ENCODE peak calls at places on chromosome 3, in five cellular contexts. Y, D, K, E and W are unnamed samples.
A peak's percentile ranks its signal among the peaks of the same experiment; 100 is the strongest.

GRCh38 chr3:137103739-137104138 is 146.0 kb downstream of the IL20RB start:
- DNase-seq in Y (no peak), D (no peak), K (no peak), E (no peak), W (no peak)

GRCh38 chr3:86988235-86988634 is 2.7 kb downstream of the VGLL3 start:
- DNase-seq in Y (no peak), D (no peak), K (no peak), E (no peak), W (no peak)

GRCh38 chr3:13213911-13214846 is 140.9 kb upstream of the IQSEC1 start:
- DNase-seq in Y (peak; percentile 70), D (no peak), K (no peak), E (no peak), W (no peak)

GRCh38 chr3:40780341-40780800 is 255.6 kb downstream of the ZNF621 start:
- DNase-seq in Y (peak; percentile 73), D (peak; percentile 74), K (peak; percentile 94), E (peak; percentile 66), W (no peak)

GRCh38 chr3:108462899-108463298 is 47.5 kb downstream of the MYH15 start:
- DNase-seq in Y (no peak), D (no peak), K (no peak), E (no peak), W (no peak)

GRCh38 chr3:29331830-29332637 is 51.2 kb downstream of the RBMS3 start:
- DNase-seq in Y (no peak), D (no peak), K (peak; percentile 44), E (no peak), W (no peak)

GRCh38 chr3:110391640-110392395 is 679.8 kb upstream of the NECTIN3 start:
- DNase-seq in Y (no peak), D (no peak), K (no peak), E (no peak), W (no peak)

GRCh38 chr3:150073031-150073430 is 102.3 kb upstream of the PFN2 start:
- DNase-seq in Y (no peak), D (no peak), K (no peak), E (no peak), W (no peak)

GRCh38 chr3:159857840-159858239 is 130.8 kb upstream of the IL12A start:
- DNase-seq in Y (no peak), D (no peak), K (no peak), E (no peak), W (no peak)

GRCh38 chr3:113166719-113167492 is 44.5 kb upstream of the BOC start:
- DNase-seq in Y (peak; percentile 58), D (peak; percentile 75), K (peak; percentile 56), E (peak; percentile 51), W (no peak)
- TF ChIP-seq POLR2A in Y (no peak), D (no peak), K (no peak), E (no peak), W (no peak)

DNA sequence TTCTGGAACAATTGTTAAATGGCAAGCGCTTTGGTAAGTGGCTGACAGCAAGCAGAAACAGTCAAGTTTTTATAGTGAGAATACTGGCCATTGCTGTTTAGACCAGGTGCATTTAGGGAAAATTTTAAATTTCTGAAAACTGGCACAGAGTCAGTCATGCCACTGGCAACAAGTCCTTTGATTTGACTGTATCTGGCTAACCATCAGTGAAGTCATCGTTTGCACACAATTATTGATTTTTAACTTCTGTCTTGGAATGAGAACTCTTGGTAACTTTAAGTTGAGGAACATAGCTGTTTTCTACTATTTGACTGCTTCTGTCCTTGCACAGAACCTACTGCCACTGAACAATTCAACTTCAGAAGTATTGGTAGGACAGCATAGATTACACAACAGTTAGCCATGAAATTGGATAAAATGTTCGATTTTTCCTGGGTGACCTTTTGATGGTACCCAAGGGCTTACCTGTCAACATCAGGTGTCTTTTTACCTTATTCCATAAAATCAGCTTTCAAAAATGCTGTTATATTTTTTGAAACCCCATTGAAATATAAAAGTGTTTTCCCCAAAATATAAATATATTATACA is 225.0 kb downstream of the PDZRN3 start:
- DNase-seq in Y (no peak), D (no peak), K (no peak), E (no peak), W (no peak)
- TF ChIP-seq POLR2A in Y (no peak), D (no peak), K (no peak), E (no peak), W (no peak)

DNA sequence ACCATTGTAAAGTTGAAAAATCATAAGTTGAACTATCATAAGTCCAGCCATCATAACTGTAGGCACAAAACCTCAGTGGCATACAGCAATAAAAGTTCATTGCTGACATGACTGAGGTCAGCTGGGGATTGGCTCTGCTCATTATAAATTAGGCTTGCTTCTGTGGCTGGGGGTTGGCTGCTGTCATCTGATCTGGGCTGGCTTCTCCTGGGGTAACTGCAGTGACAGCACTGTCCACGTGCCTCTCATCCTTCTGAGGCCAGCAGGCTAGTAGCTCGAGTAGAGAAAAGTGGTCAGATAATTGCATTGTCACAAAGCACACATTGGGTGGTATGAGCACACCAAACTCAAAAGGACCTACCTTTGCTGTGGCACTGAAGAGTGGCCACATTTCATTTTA is 31.3 kb downstream of the CMTM7 start:
- DNase-seq in Y (no peak), D (no peak), K (no peak), E (no peak), W (no peak)
- TF ChIP-seq POLR2A in Y (no peak), D (no peak), K (no peak), E (no peak), W (no peak)

GRCh38 chr3:37243811-37244748 is 69.7 kb upstream of the LRRFIP2 start:
- DNase-seq in Y (peak; percentile 89), D (peak; percentile 64), K (peak; percentile 90), E (peak; percentile 76), W (peak; percentile 56)
- TF ChIP-seq POLR2A in Y (peak; percentile 28), D (no peak), K (peak; percentile 34), E (no peak), W (no peak)

GRCh38 chr3:184158394-184158793 is 3.2 kb downstream of the DVL3 start:
- DNase-seq in Y (no peak), D (no peak), K (no peak), E (no peak), W (no peak)

GRCh38 chr3:184156522-184156955 is 1.4 kb downstream of the DVL3 start:
- DNase-seq in Y (peak; percentile 51), D (peak; percentile 58), K (no peak), E (no peak), W (peak; percentile 69)

GRCh38 chr3:184155644-184156521 is 706 bp downstream of the DVL3 start:
- DNase-seq in Y (peak; percentile 35), D (peak; percentile 44), K (no peak), E (no peak), W (peak; percentile 61)

GRCh38 chr3:184157206-184157605 is 2.0 kb downstream of the DVL3 start:
- DNase-seq in Y (no peak), D (no peak), K (no peak), E (no peak), W (no peak)

GRCh38 chr3:184154909-184155643 is at the start of gene DVL3:
- DNase-seq in Y (peak; percentile 73), D (peak; percentile 57), K (peak; percentile 37), E (peak; percentile 24), W (peak; percentile 79)
- TF ChIP-seq POLR2A in Y (peak; percentile 28), D (peak; percentile 58), K (no peak), E (no peak), W (peak; percentile 62)